ENCODE peak calls at places on chromosomes 4 and X, in nine cellular contexts. S, E, Z, H, G, A, X, F and B are unnamed samples.

GRCh38 chr4:168515222-168516011 is 18.6 kb downstream of the PALLD start:
- DNase-seq in A (no peak), G (no peak), F (no peak), S (no peak), E (no peak), Z (no peak), X (no peak), H (no peak), B (no peak)

GRCh38 chr4:6619116-6619465 is 21.4 kb upstream of the MRFAP1 start:
- DNase-seq in X (no peak), G (no peak), F (no peak), A (no peak), E (no peak), S (no peak), H (no peak), Z (no peak), B (no peak)

GRCh38 chrX:45852884-45853283 is 652.2 kb upstream of the DIPK2B start:
- DNase-seq in X (no peak), E (no peak), A (no peak), S (no peak), H (no peak), Z (no peak), G (no peak), F (no peak), B (no peak)

GRCh38 chrX:39905475-39905889 is 192.3 kb downstream of the BCOR start:
- DNase-seq in S (no peak), X (no peak), A (no peak), G (no peak), H (no peak), F (no peak), Z (no peak), E (peak; percentile 22), B (no peak)

GRCh38 chrX:95718746-95719145 is 965.9 kb upstream of the DIAPH2 start:
- DNase-seq in H (no peak), E (no peak), S (no peak), F (no peak), X (no peak), Z (no peak), G (no peak), A (no peak), B (no peak)

GRCh38 chr4:55398966-55399365 is 3.2 kb downstream of the TMEM165 start:
- DNase-seq in H (no peak), Z (no peak), S (peak; percentile 22), X (no peak), F (no peak), G (no peak), E (no peak), A (no peak), B (no peak)

GRCh38 chr4:12393631-12394262 is 965.1 kb upstream of the HS3ST1 start:
- DNase-seq in H (no peak), F (no peak), X (no peak), E (no peak), Z (no peak), G (no peak), S (no peak), A (no peak), B (no peak)

GRCh38 chr4:84151574-84151973 is 347.5 kb downstream of the NKX6-1 start:
- DNase-seq in H (no peak), F (no peak), E (no peak), Z (no peak), X (no peak), A (no peak), G (no peak), S (no peak), B (no peak)

GRCh38 chrX:134622056-134622812 is 36.0 kb downstream of the PLAC1 start:
- DNase-seq in A (no peak), G (no peak), S (no peak), X (no peak), F (no peak), E (no peak), Z (peak; percentile 41), H (no peak), B (no peak)

GRCh38 chr4:184598753-184599491 is 50.3 kb downstream of the CASP3 start:
- DNase-seq in F (no peak), E (no peak), A (no peak), X (no peak), S (no peak), Z (no peak), H (no peak), G (no peak), B (no peak)

GRCh38 chrX:134782796-134783195 is 124.5 kb upstream of the PLAC1 start:
- DNase-seq in G (no peak), F (no peak), E (no peak), S (no peak), H (no peak), X (no peak), A (no peak), Z (no peak), B (no peak)

GRCh38 chr4:108029731-108030130 is 40.0 kb downstream of the HADH start:
- DNase-seq in G (no peak), Z (no peak), E (no peak), S (no peak), F (no peak), X (no peak), A (no peak), H (no peak), B (no peak)

GRCh38 chr4:10737335-10737734 is 52.8 kb upstream of the CLNK start:
- DNase-seq in F (no peak), S (no peak), A (no peak), Z (no peak), X (no peak), H (no peak), G (no peak), E (no peak), B (no peak)

GRCh38 chrX:111719426-111720210 is 38.6 kb downstream of the ALG13 start:
- DNase-seq in S (no peak), G (no peak), F (no peak), E (no peak), X (no peak), H (no peak), Z (no peak), A (no peak), B (no peak)

GRCh38 chr4:105274504-105274903 is 127.8 kb downstream of the TET2 start:
- DNase-seq in S (no peak), G (no peak), X (no peak), E (no peak), A (no peak), Z (no peak), F (no peak), H (no peak), B (no peak)

GRCh38 chrX:7262551-7262950 is 114.6 kb upstream of the PUDP start:
- DNase-seq in G (no peak), Z (no peak), S (no peak), E (no peak), X (no peak), A (no peak), F (no peak), H (no peak), B (no peak)

GRCh38 chr4:156889616-156890594 is 81.7 kb downstream of the PDGFC start:
- DNase-seq in X (no peak), E (no peak), A (no peak), Z (no peak), H (no peak), S (no peak), F (no peak), G (no peak), B (no peak)

GRCh38 chr4:119735136-119735770 is 106.6 kb upstream of the PDE5A start:
- DNase-seq in A (no peak), E (no peak), S (no peak), X (no peak), F (no peak), Z (peak; percentile 38), G (no peak), H (no peak), B (no peak)

GRCh38 chr4:117560329-117560728 is 474.0 kb upstream of the NDST3 start:
- DNase-seq in E (no peak), A (no peak), H (no peak), G (no peak), X (no peak), F (no peak), Z (no peak), S (no peak), B (no peak)

GRCh38 chr4:61273237-61273636 is 73.1 kb downstream of the ADGRL3 start:
- DNase-seq in H (no peak), S (no peak), E (no peak), A (no peak), X (no peak), F (no peak), Z (no peak), G (no peak), B (no peak)

GRCh38 chr4:98006814-98007412 is 136.4 kb downstream of the STPG2 start:
- DNase-seq in A (no peak), G (no peak), Z (no peak), F (no peak), H (no peak), E (no peak), S (no peak), X (no peak), B (no peak)

GRCh38 chrX:5314148-5314547 is 914.5 kb downstream of the NLGN4X start:
- DNase-seq in S (no peak), Z (no peak), F (no peak), H (no peak), E (no peak), A (no peak), X (no peak), G (no peak), B (no peak)

GRCh38 chr4:69056921-69057562 is 39.2 kb upstream of the UGT2B7 start:
- DNase-seq in H (no peak), Z (no peak), G (no peak), X (no peak), A (no peak), E (no peak), F (no peak), S (no peak), B (no peak)

GRCh38 chr4:41143721-41144379 is 70.5 kb downstream of the APBB2 start:
- DNase-seq in A (no peak), E (no peak), Z (no peak), H (no peak), F (no peak), G (no peak), S (no peak), X (no peak), B (no peak)

GRCh38 chr4:127580891-127581290 is 51.9 kb upstream of the INTU start:
- DNase-seq in Z (no peak), G (no peak), F (no peak), S (no peak), A (no peak), X (no peak), E (no peak), H (no peak), B (no peak)

GRCh38 chr4:52750819-52751348 is 341 bp downstream of the ERVMER34-1 start:
- DNase-seq in Z (no peak), X (no peak), G (no peak), A (no peak), S (no peak), H (peak; percentile 76), E (no peak), F (peak; percentile 17), B (no peak)

GRCh38 chr4:94590493-94590892 is 138.8 kb downstream of the PDLIM5 start:
- DNase-seq in S (no peak), A (no peak), F (no peak), H (no peak), X (no peak), E (no peak), Z (no peak), G (no peak), B (no peak)

GRCh38 chr4:168264903-168265302 is 53.6 kb downstream of the DDX60 start:
- DNase-seq in Z (no peak), E (no peak), X (no peak), S (no peak), A (no peak), H (no peak), G (no peak), F (no peak), B (no peak)

GRCh38 chr4:178090640-178091411 is 648.6 kb upstream of the AGA start:
- DNase-seq in X (no peak), Z (no peak), F (no peak), A (no peak), E (no peak), S (no peak), G (no peak), H (no peak), B (no peak)

GRCh38 chrX:85244411-85245210 is 820 bp downstream of the ZNF711 start:
- DNase-seq in F (peak; percentile 14), X (no peak), H (peak; percentile 80), A (no peak), E (peak; percentile 3), G (no peak), S (peak; percentile 28), Z (no peak), B (no peak)

GRCh38 chr4:154503598-154503997 is 12.0 kb upstream of the DCHS2 start:
- DNase-seq in G (no peak), X (no peak), Z (peak; percentile 15), S (no peak), E (no peak), F (no peak), A (no peak), H (no peak), B (no peak)